ENCODE peak calls at places on chromosomes 4 and X, in nine cellular contexts. One of them, this sample, is unnamed.

GRCh38 chrX:34880656-34881055 is 61.9 kb upstream of the FAM47B start:
- DNase-seq in CD8-positive, alpha-beta T cell: no peak
- DNase-seq in CD4-positive, alpha-beta T cell: no peak
- DNase-seq in adrenal gland: no peak
- DNase-seq in PC-3: peak; percentile 63
- DNase-seq in GM10248: no peak
- DNase-seq in neural crest cell: no peak
- DNase-seq in fibroblast of lung: peak; percentile 83
- DNase-seq in astrocyte of the spinal cord: peak; percentile 66
- DNase-seq in this sample: no peak

GRCh38 chr4:122797405-122798094 is 29.1 kb upstream of the FGF2 start:
- DNase-seq in neural crest cell: no peak
- DNase-seq in PC-3: no peak
- DNase-seq in CD4-positive, alpha-beta T cell: no peak
- DNase-seq in CD8-positive, alpha-beta T cell: no peak
- DNase-seq in adrenal gland: no peak
- DNase-seq in fibroblast of lung: no peak
- DNase-seq in GM10248: no peak
- DNase-seq in astrocyte of the spinal cord: no peak
- DNase-seq in this sample: no peak

GRCh38 chr4:4329496-4329895 is 39.4 kb downstream of the ZBTB49 start:
- DNase-seq in GM10248: no peak
- DNase-seq in adrenal gland: no peak
- DNase-seq in CD4-positive, alpha-beta T cell: no peak
- DNase-seq in neural crest cell: no peak
- DNase-seq in PC-3: no peak
- DNase-seq in fibroblast of lung: no peak
- DNase-seq in astrocyte of the spinal cord: no peak
- DNase-seq in CD8-positive, alpha-beta T cell: no peak
- DNase-seq in this sample: no peak

GRCh38 chr4:164357957-164358356 is 396.0 kb upstream of the SMIM31 start:
- DNase-seq in GM10248: no peak
- DNase-seq in fibroblast of lung: peak; percentile 47
- DNase-seq in neural crest cell: no peak
- DNase-seq in astrocyte of the spinal cord: no peak
- DNase-seq in CD8-positive, alpha-beta T cell: no peak
- DNase-seq in CD4-positive, alpha-beta T cell: no peak
- DNase-seq in PC-3: no peak
- DNase-seq in adrenal gland: no peak
- DNase-seq in this sample: no peak

GRCh38 chrX:47384502-47384901 is 14.1 kb downstream of the ZNF157 start:
- DNase-seq in adrenal gland: peak; percentile 84
- DNase-seq in CD4-positive, alpha-beta T cell: peak; percentile 61
- DNase-seq in fibroblast of lung: peak; percentile 39
- DNase-seq in GM10248: peak; percentile 46
- DNase-seq in neural crest cell: peak; percentile 64
- DNase-seq in astrocyte of the spinal cord: peak; percentile 45
- DNase-seq in PC-3: peak; percentile 85
- DNase-seq in CD8-positive, alpha-beta T cell: peak; percentile 59
- DNase-seq in this sample: peak; percentile 30

GRCh38 chr4:304987-305680 is at the start of gene ZNF732:
- DNase-seq in CD4-positive, alpha-beta T cell: no peak
- DNase-seq in neural crest cell: peak; percentile 45
- DNase-seq in fibroblast of lung: peak; percentile 83
- DNase-seq in CD8-positive, alpha-beta T cell: no peak
- DNase-seq in PC-3: no peak
- DNase-seq in GM10248: no peak
- DNase-seq in adrenal gland: peak; percentile 72
- DNase-seq in astrocyte of the spinal cord: peak; percentile 77
- DNase-seq in this sample: no peak

GRCh38 chrX:1308476-1308875 is 28.1 kb upstream of the IL3RA start:
- DNase-seq in fibroblast of lung: no peak
- DNase-seq in CD4-positive, alpha-beta T cell: no peak
- DNase-seq in neural crest cell: no peak
- DNase-seq in adrenal gland: no peak
- DNase-seq in CD8-positive, alpha-beta T cell: no peak
- DNase-seq in GM10248: no peak
- DNase-seq in astrocyte of the spinal cord: no peak
- DNase-seq in PC-3: no peak
- DNase-seq in this sample: no peak

GRCh38 chr4:101020956-101021355 is 326.4 kb downstream of the PPP3CA start:
- DNase-seq in CD8-positive, alpha-beta T cell: no peak
- DNase-seq in neural crest cell: no peak
- DNase-seq in GM10248: no peak
- DNase-seq in astrocyte of the spinal cord: peak; percentile 69
- DNase-seq in fibroblast of lung: peak; percentile 81
- DNase-seq in adrenal gland: no peak
- DNase-seq in CD4-positive, alpha-beta T cell: no peak
- DNase-seq in PC-3: peak; percentile 69
- DNase-seq in this sample: peak; percentile 27

GRCh38 chrX:43963726-43964125 is 9.5 kb downstream of the NDP start:
- DNase-seq in fibroblast of lung: no peak
- DNase-seq in CD8-positive, alpha-beta T cell: no peak
- DNase-seq in CD4-positive, alpha-beta T cell: no peak
- DNase-seq in GM10248: no peak
- DNase-seq in astrocyte of the spinal cord: no peak
- DNase-seq in PC-3: no peak
- DNase-seq in adrenal gland: no peak
- DNase-seq in neural crest cell: no peak
- DNase-seq in this sample: no peak

GRCh38 chr4:35723973-35724372 is 520.3 kb downstream of the ARAP2 start:
- DNase-seq in PC-3: no peak
- DNase-seq in adrenal gland: no peak
- DNase-seq in neural crest cell: no peak
- DNase-seq in GM10248: no peak
- DNase-seq in fibroblast of lung: no peak
- DNase-seq in CD8-positive, alpha-beta T cell: no peak
- DNase-seq in CD4-positive, alpha-beta T cell: no peak
- DNase-seq in astrocyte of the spinal cord: no peak
- DNase-seq in this sample: no peak

GRCh38 chr4:87005690-87006461 is 71.1 kb downstream of the AFF1 start:
- DNase-seq in PC-3: peak; percentile 25
- DNase-seq in fibroblast of lung: no peak
- DNase-seq in GM10248: no peak
- DNase-seq in neural crest cell: peak; percentile 6
- DNase-seq in adrenal gland: peak; percentile 62
- DNase-seq in astrocyte of the spinal cord: no peak
- DNase-seq in CD8-positive, alpha-beta T cell: no peak
- DNase-seq in CD4-positive, alpha-beta T cell: no peak
- DNase-seq in this sample: peak; percentile 47

GRCh38 chr4:81235982-81236749 is 21.1 kb upstream of the PRKG2 start:
- DNase-seq in neural crest cell: no peak
- DNase-seq in astrocyte of the spinal cord: no peak
- DNase-seq in fibroblast of lung: no peak
- DNase-seq in PC-3: no peak
- DNase-seq in adrenal gland: no peak
- DNase-seq in GM10248: no peak
- DNase-seq in CD4-positive, alpha-beta T cell: no peak
- DNase-seq in CD8-positive, alpha-beta T cell: no peak
- DNase-seq in this sample: no peak

GRCh38 chrX:16114640-16115039 is 8.7 kb upstream of the GRPR start:
- DNase-seq in CD4-positive, alpha-beta T cell: no peak
- DNase-seq in astrocyte of the spinal cord: peak; percentile 88
- DNase-seq in PC-3: no peak
- DNase-seq in GM10248: no peak
- DNase-seq in neural crest cell: no peak
- DNase-seq in fibroblast of lung: peak; percentile 81
- DNase-seq in CD8-positive, alpha-beta T cell: no peak
- DNase-seq in adrenal gland: no peak
- DNase-seq in this sample: no peak

GRCh38 chr4:94480362-94480951 is 28.7 kb downstream of the PDLIM5 start:
- DNase-seq in CD8-positive, alpha-beta T cell: no peak
- DNase-seq in adrenal gland: no peak
- DNase-seq in astrocyte of the spinal cord: no peak
- DNase-seq in CD4-positive, alpha-beta T cell: no peak
- DNase-seq in neural crest cell: no peak
- DNase-seq in fibroblast of lung: no peak
- DNase-seq in PC-3: no peak
- DNase-seq in GM10248: no peak
- DNase-seq in this sample: no peak

GRCh38 chr4:180898305-180898704 is 1344.9 kb upstream of the TENM3 start:
- DNase-seq in neural crest cell: no peak
- DNase-seq in GM10248: no peak
- DNase-seq in CD4-positive, alpha-beta T cell: no peak
- DNase-seq in CD8-positive, alpha-beta T cell: no peak
- DNase-seq in astrocyte of the spinal cord: no peak
- DNase-seq in adrenal gland: no peak
- DNase-seq in PC-3: no peak
- DNase-seq in fibroblast of lung: no peak
- DNase-seq in this sample: no peak

GRCh38 chr4:154361450-154361849 is 130.1 kb downstream of the DCHS2 start:
- DNase-seq in adrenal gland: no peak
- DNase-seq in CD4-positive, alpha-beta T cell: no peak
- DNase-seq in neural crest cell: no peak
- DNase-seq in CD8-positive, alpha-beta T cell: no peak
- DNase-seq in GM10248: no peak
- DNase-seq in PC-3: no peak
- DNase-seq in astrocyte of the spinal cord: no peak
- DNase-seq in fibroblast of lung: no peak
- DNase-seq in this sample: no peak

GRCh38 chr4:86810867-86811266 is 38.3 kb downstream of the SLC10A6 start:
- DNase-seq in PC-3: no peak
- DNase-seq in CD4-positive, alpha-beta T cell: no peak
- DNase-seq in fibroblast of lung: no peak
- DNase-seq in CD8-positive, alpha-beta T cell: no peak
- DNase-seq in astrocyte of the spinal cord: peak; percentile 14
- DNase-seq in neural crest cell: no peak
- DNase-seq in GM10248: no peak
- DNase-seq in adrenal gland: no peak
- DNase-seq in this sample: no peak

GRCh38 chrX:103063918-103064434 is at the start of gene BEX1:
- DNase-seq in fibroblast of lung: peak; percentile 52
- DNase-seq in CD4-positive, alpha-beta T cell: no peak
- DNase-seq in adrenal gland: peak; percentile 91
- DNase-seq in PC-3: no peak
- DNase-seq in neural crest cell: peak; percentile 39
- DNase-seq in astrocyte of the spinal cord: peak; percentile 3
- DNase-seq in GM10248: no peak
- DNase-seq in CD8-positive, alpha-beta T cell: no peak
- DNase-seq in this sample: no peak

GRCh38 chrX:71859637-71860036 is 51.0 kb upstream of the NHSL2 start:
- DNase-seq in GM10248: no peak
- DNase-seq in fibroblast of lung: peak; percentile 34
- DNase-seq in neural crest cell: peak; percentile 51
- DNase-seq in CD8-positive, alpha-beta T cell: peak; percentile 6
- DNase-seq in CD4-positive, alpha-beta T cell: peak; percentile 2
- DNase-seq in adrenal gland: peak; percentile 53
- DNase-seq in astrocyte of the spinal cord: peak; percentile 43
- DNase-seq in PC-3: peak; percentile 67
- DNase-seq in this sample: peak; percentile 9
- TF ChIP-seq CTCF in GM10248: peak; percentile 31
- TF ChIP-seq CTCF in fibroblast of lung: peak; percentile 46
- TF ChIP-seq CTCF in neural crest cell: peak; percentile 67
- TF ChIP-seq CTCF in CD8-positive, alpha-beta T cell: peak; percentile 50
- TF ChIP-seq CTCF in CD4-positive, alpha-beta T cell: peak; percentile 64
- TF ChIP-seq CTCF in adrenal gland: peak; percentile 44
- TF ChIP-seq CTCF in astrocyte of the spinal cord: peak; percentile 56
- TF ChIP-seq CTCF in PC-3: peak; percentile 67
- TF ChIP-seq CTCF in this sample: peak; percentile 48

DNA sequence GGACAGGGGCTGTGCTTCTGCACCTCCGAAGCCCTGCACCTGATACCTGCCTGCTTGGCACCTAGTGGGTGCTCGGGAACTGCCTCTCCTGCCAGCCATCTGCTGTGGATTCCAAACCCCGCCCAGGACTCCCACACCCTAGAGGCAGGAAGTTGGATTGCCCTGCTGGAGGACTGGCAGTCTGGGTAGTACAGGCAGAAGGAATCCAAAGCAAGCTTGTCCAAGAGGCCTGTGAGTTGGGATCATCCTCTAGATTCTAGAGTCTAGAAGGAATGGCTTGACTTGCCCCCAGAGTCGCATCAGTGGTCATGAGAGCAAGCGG is 64.6 kb upstream of the MTM1 start:
- DNase-seq in neural crest cell: no peak
- DNase-seq in GM10248: no peak
- DNase-seq in fibroblast of lung: no peak
- DNase-seq in astrocyte of the spinal cord: no peak
- DNase-seq in CD8-positive, alpha-beta T cell: no peak
- DNase-seq in adrenal gland: no peak
- DNase-seq in PC-3: peak; percentile 47
- DNase-seq in CD4-positive, alpha-beta T cell: no peak
- DNase-seq in this sample: no peak
- TF ChIP-seq CTCF in neural crest cell: no peak
- TF ChIP-seq CTCF in GM10248: no peak
- TF ChIP-seq CTCF in fibroblast of lung: no peak
- TF ChIP-seq CTCF in astrocyte of the spinal cord: no peak
- TF ChIP-seq CTCF in CD8-positive, alpha-beta T cell: no peak
- TF ChIP-seq CTCF in adrenal gland: no peak
- TF ChIP-seq CTCF in PC-3: no peak
- TF ChIP-seq CTCF in CD4-positive, alpha-beta T cell: no peak
- TF ChIP-seq CTCF in this sample: no peak

DNA sequence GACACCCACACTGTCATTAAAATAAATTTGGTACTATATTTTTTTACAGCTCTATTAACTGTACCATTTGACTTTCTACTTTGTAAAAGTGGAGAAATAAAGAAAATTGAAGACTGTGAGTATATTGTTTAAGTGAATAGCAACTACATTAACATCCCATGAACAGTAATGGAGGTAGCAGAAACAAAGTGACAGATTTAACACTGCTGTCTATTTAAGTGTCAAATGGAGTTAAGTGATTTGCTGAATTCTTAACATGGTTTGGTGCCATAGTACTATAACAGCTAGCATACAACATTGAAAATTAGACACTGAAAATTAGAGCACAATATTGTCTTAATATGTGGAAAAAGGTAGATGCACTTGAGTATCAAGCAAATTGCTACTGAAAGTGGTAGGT is 76.2 kb downstream of the C4orf33 start:
- DNase-seq in CD4-positive, alpha-beta T cell: no peak
- DNase-seq in GM10248: no peak
- DNase-seq in CD8-positive, alpha-beta T cell: no peak
- DNase-seq in PC-3: no peak
- DNase-seq in neural crest cell: no peak
- DNase-seq in fibroblast of lung: no peak
- DNase-seq in astrocyte of the spinal cord: no peak
- DNase-seq in adrenal gland: no peak
- DNase-seq in this sample: no peak
- TF ChIP-seq CTCF in CD4-positive, alpha-beta T cell: no peak
- TF ChIP-seq CTCF in GM10248: no peak
- TF ChIP-seq CTCF in CD8-positive, alpha-beta T cell: no peak
- TF ChIP-seq CTCF in PC-3: no peak
- TF ChIP-seq CTCF in neural crest cell: no peak
- TF ChIP-seq CTCF in fibroblast of lung: no peak
- TF ChIP-seq CTCF in astrocyte of the spinal cord: no peak
- TF ChIP-seq CTCF in adrenal gland: no peak
- TF ChIP-seq CTCF in this sample: no peak

DNA sequence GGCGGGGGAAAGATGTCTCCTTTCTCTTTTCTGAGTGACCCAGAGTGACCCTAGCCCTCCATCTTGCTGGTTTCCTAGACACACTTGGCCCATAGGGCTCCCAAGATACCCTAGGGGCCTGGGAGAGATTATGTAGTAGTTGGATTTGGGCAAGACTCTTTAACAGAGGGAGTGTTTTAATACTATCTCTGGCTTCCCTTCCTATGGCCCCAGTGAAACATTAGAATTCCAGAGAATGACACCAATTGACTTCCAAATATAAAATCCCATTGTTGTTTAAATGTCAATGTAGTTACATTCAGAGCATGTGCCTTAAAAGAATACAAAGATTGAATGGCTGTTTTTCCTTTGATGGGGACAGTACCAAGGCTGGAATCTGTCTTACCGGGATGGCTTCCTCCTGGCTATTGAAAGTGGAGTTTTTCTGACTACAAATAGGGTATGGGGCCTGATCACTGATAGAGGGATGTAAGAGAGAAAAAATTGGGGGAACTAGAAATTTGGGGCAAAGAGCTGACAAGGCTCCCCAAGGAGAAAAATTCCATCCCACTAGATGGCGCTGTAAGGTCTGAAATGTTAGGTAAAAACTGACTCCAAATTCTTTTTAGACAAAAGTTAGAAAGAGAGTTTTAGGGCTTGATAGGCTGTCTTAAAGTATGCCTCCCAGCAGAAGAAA is 10.7 kb downstream of the TENT5D start:
- DNase-seq in neural crest cell: no peak
- DNase-seq in CD8-positive, alpha-beta T cell: no peak
- DNase-seq in CD4-positive, alpha-beta T cell: no peak
- DNase-seq in PC-3: peak; percentile 9
- DNase-seq in GM10248: no peak
- DNase-seq in astrocyte of the spinal cord: no peak
- DNase-seq in fibroblast of lung: no peak
- DNase-seq in adrenal gland: no peak
- DNase-seq in this sample: peak; percentile 2
- TF ChIP-seq CTCF in neural crest cell: no peak
- TF ChIP-seq CTCF in CD8-positive, alpha-beta T cell: no peak
- TF ChIP-seq CTCF in CD4-positive, alpha-beta T cell: no peak
- TF ChIP-seq CTCF in PC-3: peak; percentile 45
- TF ChIP-seq CTCF in GM10248: no peak
- TF ChIP-seq CTCF in astrocyte of the spinal cord: no peak
- TF ChIP-seq CTCF in fibroblast of lung: no peak
- TF ChIP-seq CTCF in adrenal gland: no peak
- TF ChIP-seq CTCF in this sample: no peak

This sample was measured in GM20000.